ENCODE peak calls at places on chromosomes 3 and 15, in six cellular contexts. R is colonic mucosa; K is CD4-positive, alpha-beta T cell; P is upper lobe of right lung; I is psoas muscle; W is astrocyte of the spinal cord. S is an unnamed sample.

GRCh38 chr15:85693277-85693676 is 101.4 kb downstream of the KLHL25 start:
- DNase-seq in R (no peak), K (no peak), P (no peak), I (no peak), W (no peak), S (no peak)

GRCh38 chr3:155323063-155323666 is 29.7 kb upstream of the STRIT1 start:
- DNase-seq in R (peak), K (no peak), P (no peak), I (no peak), W (peak), S (no peak)

GRCh38 chr15:100049483-100049882 is 292.3 kb downstream of the ADAMTS17 start:
- DNase-seq in R (no peak), K (no peak), P (no peak), I (no peak), W (no peak), S (no peak)

GRCh38 chr15:92636950-92637481 is 18.6 kb downstream of the FAM174B start:
- DNase-seq in R (peak), K (no peak), P (peak), I (no peak), W (no peak), S (no peak)

GRCh38 chr3:121488628-121489027 is 57.2 kb downstream of the POLQ start:
- DNase-seq in R (no peak), K (no peak), P (no peak), I (no peak), W (no peak), S (no peak)

GRCh38 chr15:90862964-90863721 is 5.2 kb upstream of the FURIN start:
- DNase-seq in R (no peak), K (no peak), P (peak), I (no peak), W (no peak), S (no peak)

GRCh38 chr15:29822100-29822684 is at the start of gene TJP1:
- DNase-seq in R (peak), K (no peak), P (peak), I (peak), W (peak), S (peak)

GRCh38 chr3:164465172-164465571 is 613.1 kb downstream of the SI start:
- DNase-seq in R (no peak), K (no peak), P (no peak), I (no peak), W (peak), S (no peak)

GRCh38 chr3:58120075-58120812 is 90.5 kb downstream of the DNASE1L3 start:
- DNase-seq in R (no peak), K (no peak), P (no peak), I (no peak), W (no peak), S (no peak)

GRCh38 chr15:59501531-59502113 is 63.6 kb downstream of the FAM81A start:
- DNase-seq in R (peak), K (no peak), P (no peak), I (no peak), W (peak), S (no peak)

GRCh38 chr3:7788881-7789280 is 712.7 kb upstream of the LMCD1 start:
- DNase-seq in R (no peak), K (no peak), P (no peak), I (no peak), W (no peak), S (no peak)

GRCh38 chr3:188578579-188579363 is 424.8 kb downstream of the LPP start:
- DNase-seq in R (no peak), K (no peak), P (no peak), I (peak), W (peak), S (no peak)

GRCh38 chr15:58566029-58566428 is 134.2 kb downstream of the LIPC start:
- DNase-seq in R (peak), K (no peak), P (no peak), I (no peak), W (no peak), S (no peak)

GRCh38 chr15:23869391-23869790 is 182.3 kb upstream of the NDN start:
- DNase-seq in R (peak), K (no peak), P (peak), I (peak), W (peak), S (no peak)

GRCh38 chr3:63976166-63976861 is 47.0 kb downstream of the PSMD6 start:
- DNase-seq in R (no peak), K (no peak), P (no peak), I (no peak), W (peak), S (no peak)

GRCh38 chr15:48644827-48645557 is 517 bp downstream of the FBN1 start:
- DNase-seq in R (no peak), K (no peak), P (peak), I (peak), W (peak), S (peak)

GRCh38 chr3:159904911-159905310 is 83.7 kb upstream of the IL12A start:
- DNase-seq in R (no peak), K (no peak), P (no peak), I (no peak), W (peak), S (no peak)

GRCh38 chr15:99996667-99997066 is 263.4 kb upstream of the LYSMD4 start:
- DNase-seq in R (no peak), K (no peak), P (no peak), I (no peak), W (no peak), S (no peak)

GRCh38 chr3:184230081-184230602 is 757 bp downstream of the VWA5B2 start:
- DNase-seq in R (no peak), K (no peak), P (no peak), I (no peak), W (no peak), S (no peak)

GRCh38 chr3:150393745-150394144 is 14.4 kb upstream of the TSC22D2 start:
- DNase-seq in R (no peak), K (no peak), P (no peak), I (no peak), W (no peak), S (no peak)

GRCh38 chr3:169020371-169020770 is 643.1 kb downstream of the MECOM start:
- DNase-seq in R (no peak), K (no peak), P (no peak), I (no peak), W (no peak), S (no peak)

GRCh38 chr15:62964251-62964650 is 78.3 kb upstream of the TPM1 start:
- DNase-seq in R (peak), K (no peak), P (no peak), I (no peak), W (no peak), S (no peak)

GRCh38 chr3:61812517-61812916 is 251.1 kb downstream of the PTPRG start:
- DNase-seq in R (no peak), K (no peak), P (no peak), I (no peak), W (no peak), S (no peak)

GRCh38 chr3:119294402-119294888 is 262 bp downstream of the ARHGAP31 start:
- DNase-seq in R (peak), K (peak), P (peak), I (peak), W (no peak), S (no peak)

GRCh38 chr15:66424963-66425612 is 38.4 kb downstream of the MAP2K1 start:
- DNase-seq in R (no peak), K (no peak), P (no peak), I (no peak), W (no peak), S (no peak)

DNA sequence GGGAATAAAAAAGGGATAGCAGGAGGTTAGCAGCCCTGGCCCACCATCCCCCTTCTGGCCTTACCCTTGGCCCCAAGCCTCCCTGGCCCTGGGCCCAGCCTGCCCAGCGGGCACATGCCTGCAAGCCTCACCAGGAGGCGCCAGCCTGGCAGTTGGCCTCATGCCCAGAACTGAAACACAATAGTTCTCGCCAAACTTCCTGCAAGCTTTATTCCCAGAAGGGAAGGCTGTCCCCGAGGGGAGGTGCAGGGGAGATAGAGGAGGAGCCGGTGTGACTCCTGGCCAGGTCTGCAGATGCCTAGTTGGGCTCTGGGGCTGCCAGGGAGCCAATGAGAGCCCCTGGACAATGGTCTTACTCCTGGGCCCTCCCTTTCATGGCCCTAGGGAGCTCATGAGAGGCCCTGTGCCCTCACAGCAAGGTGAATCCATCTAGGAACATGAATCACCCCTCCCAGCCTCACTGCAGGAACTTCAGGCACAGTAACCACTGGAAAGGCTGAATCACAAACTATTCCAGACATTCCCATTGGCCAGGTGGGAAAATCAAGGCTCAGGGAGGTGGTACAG is 4.0 kb downstream of the CCDC33 start:
- DNase-seq in R (peak), K (no peak), P (peak), I (peak), W (peak), S (no peak)
- TF ChIP-seq CTCF in R (peak), K (no peak), P (peak), I (peak), W (peak), S (no peak)

GRCh38 chr3:48429416-48430358 is at the start of gene PLXNB1:
- DNase-seq in R (peak), K (peak), P (peak), I (peak), W (peak), S (peak)
- TF ChIP-seq CTCF in R (no peak), K (no peak), P (no peak), I (no peak), W (no peak), S (no peak)

GRCh38 chr3:78143000-78143399 is 1103.1 kb downstream of the ROBO2 start:
- DNase-seq in R (no peak), K (no peak), P (no peak), I (no peak), W (no peak), S (no peak)

GRCh38 chr3:78140866-78141658 is 1101.2 kb downstream of the ROBO2 start:
- DNase-seq in R (no peak), K (no peak), P (no peak), I (no peak), W (peak), S (no peak)

GRCh38 chr3:78134496-78134895 is 1094.6 kb downstream of the ROBO2 start:
- DNase-seq in R (no peak), K (no peak), P (no peak), I (no peak), W (no peak), S (no peak)

GRCh38 chr3:78139166-78139565 is 1099.3 kb downstream of the ROBO2 start:
- DNase-seq in R (no peak), K (no peak), P (no peak), I (no peak), W (peak), S (no peak)

DNA sequence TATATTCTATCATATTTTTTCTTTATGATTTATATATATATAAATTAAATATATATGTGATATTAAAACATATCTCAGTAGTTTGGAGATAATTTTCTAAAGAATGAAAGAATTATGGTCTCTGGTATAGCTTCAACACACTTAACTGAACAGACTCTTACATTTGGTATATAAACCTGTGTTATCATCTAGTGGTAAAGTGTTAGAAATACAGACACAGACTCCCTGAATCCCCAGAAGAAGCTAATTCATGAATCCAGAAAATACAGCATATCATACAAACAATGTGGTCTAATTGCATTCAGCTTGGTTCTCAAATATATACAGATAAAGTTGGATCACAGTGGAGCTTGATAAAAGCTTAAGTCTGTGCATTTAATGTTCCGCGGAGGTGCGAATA is 1100.4 kb downstream of the ROBO2 start:
- DNase-seq in R (no peak), K (no peak), P (no peak), I (no peak), W (peak), S (no peak)
- TF ChIP-seq CTCF in R (no peak), K (no peak), P (no peak), I (no peak), W (peak), S (no peak)

GRCh38 chr15:76839173-76839572 is 66.0 kb downstream of the SCAPER start:
- DNase-seq in R (no peak), K (no peak), P (no peak), I (no peak), W (no peak), S (no peak)

GRCh38 chr15:76843269-76843668 is 61.9 kb downstream of the SCAPER start:
- DNase-seq in R (no peak), K (no peak), P (no peak), I (no peak), W (no peak), S (no peak)

GRCh38 chr15:76844096-76844495 is 61.0 kb downstream of the SCAPER start:
- DNase-seq in R (no peak), K (no peak), P (no peak), I (no peak), W (peak), S (no peak)

GRCh38 chr15:76837474-76837873 is 67.7 kb downstream of the SCAPER start:
- DNase-seq in R (no peak), K (no peak), P (no peak), I (no peak), W (no peak), S (no peak)

GRCh38 chr15:76840830-76841460 is 64.2 kb downstream of the SCAPER start:
- DNase-seq in R (no peak), K (no peak), P (no peak), I (no peak), W (peak), S (no peak)
- TF ChIP-seq CTCF in R (peak), K (peak), P (peak), I (peak), W (peak), S (peak)

S was measured in mesothelial cell of epicardium.